ENCODE peak calls at places on chromosome 9, in seven cellular contexts. E is OCI-LY7; H is HTR-8/SVneo; R is fibroblast of gingiva; Q is NCI-H748 treated with DMSO at 0.1 percent for 48 hours; O is activated CD8-positive, alpha-beta memory T cell treated with anti-CD3 and anti-CD28 coated beads for 48 hours; S is iris pigment epithelial cell. J is an unnamed sample.

GRCh38 chr9:130301483-130302286 is 36.1 kb downstream of the HMCN2 start:
- DNase-seq in E (no peak), H (no peak), R (no peak), Q (no peak), O (no peak), S (no peak), J (no peak)

GRCh38 chr9:77417570-77417969 is 230.6 kb downstream of the GNA14 start:
- DNase-seq in E (no peak), H (no peak), R (peak; percentile 98), Q (no peak), O (no peak), S (peak; percentile 78), J (peak; percentile 65)

GRCh38 chr9:1759009-1759408 is 256.1 kb upstream of the SMARCA2 start:
- DNase-seq in E (peak; percentile 14), H (no peak), R (no peak), Q (no peak), O (no peak), S (no peak), J (no peak)

GRCh38 chr9:127580371-127580770 is 31.7 kb upstream of the STXBP1 start:
- DNase-seq in E (no peak), H (no peak), R (no peak), Q (no peak), O (no peak), S (no peak), J (no peak)

GRCh38 chr9:14373319-14373632 is 59.3 kb upstream of the NFIB start:
- DNase-seq in E (no peak), H (no peak), R (peak; percentile 57), Q (no peak), O (no peak), S (peak; percentile 31), J (no peak)

GRCh38 chr9:94920439-94920951 is 194.0 kb downstream of the AOPEP start:
- DNase-seq in E (no peak), H (no peak), R (peak; percentile 90), Q (no peak), O (no peak), S (peak; percentile 60), J (peak; percentile 50)

GRCh38 chr9:134271338-134272301 is 54.6 kb upstream of the RXRA start:
- DNase-seq in E (no peak), H (no peak), R (no peak), Q (no peak), O (no peak), S (no peak), J (no peak)

GRCh38 chr9:116647515-116647809 is 39.6 kb upstream of the TRIM32 start:
- DNase-seq in E (no peak), H (no peak), R (peak; percentile 90), Q (no peak), O (no peak), S (no peak), J (no peak)

GRCh38 chr9:34381323-34381722 is 4.6 kb upstream of the MYORG start:
- DNase-seq in E (peak; percentile 12), H (no peak), R (no peak), Q (peak; percentile 48), O (no peak), S (no peak), J (no peak)

J was measured in bronchial epithelial cell.